ENCODE peak calls at places on chromosomes 12 and 14, in four cellular contexts. N is CD8-positive, alpha-beta T cell; S is HL-60; V is PC-9. H is an unnamed sample.

GRCh38 chr14:76133103-76133502 is 18.6 kb upstream of the GPATCH2L start:
- DNase-seq in N (no peak), S (no peak), V (no peak), H (peak)

GRCh38 chr14:88616697-88617096 is 53.9 kb downstream of the ZC3H14 start:
- DNase-seq in V (no peak), N (no peak), S (no peak), H (no peak)

GRCh38 chr12:17577405-17577804 is 512.6 kb downstream of the RERGL start:
- DNase-seq in S (no peak), N (no peak), V (no peak), H (peak)

GRCh38 chr14:95998656-95999055 is 40.5 kb upstream of the C14orf132 start:
- DNase-seq in S (no peak), N (no peak), V (no peak), H (no peak)

GRCh38 chr12:117490130-117490529 is 128.7 kb upstream of the NOS1 start:
- DNase-seq in S (no peak), V (no peak), N (no peak), H (no peak)

GRCh38 chr12:96078281-96078761 is 42.9 kb upstream of the LTA4H start:
- DNase-seq in S (no peak), V (no peak), N (no peak), H (no peak)

GRCh38 chr12:22525426-22525825 is 18.9 kb downstream of the C2CD5 start:
- DNase-seq in V (no peak), S (no peak), N (no peak), H (no peak)

GRCh38 chr12:61920230-61920629 is 340.0 kb upstream of the USP15 start:
- DNase-seq in S (no peak), N (no peak), V (no peak), H (no peak)

GRCh38 chr14:38121280-38121679 is 86.4 kb upstream of the SSTR1 start:
- DNase-seq in N (no peak), S (no peak), V (no peak), H (no peak)

GRCh38 chr14:99809376-99809775 is 16.2 kb downstream of the EML1 start:
- DNase-seq in V (no peak), S (no peak), N (no peak), H (no peak)

DNA sequence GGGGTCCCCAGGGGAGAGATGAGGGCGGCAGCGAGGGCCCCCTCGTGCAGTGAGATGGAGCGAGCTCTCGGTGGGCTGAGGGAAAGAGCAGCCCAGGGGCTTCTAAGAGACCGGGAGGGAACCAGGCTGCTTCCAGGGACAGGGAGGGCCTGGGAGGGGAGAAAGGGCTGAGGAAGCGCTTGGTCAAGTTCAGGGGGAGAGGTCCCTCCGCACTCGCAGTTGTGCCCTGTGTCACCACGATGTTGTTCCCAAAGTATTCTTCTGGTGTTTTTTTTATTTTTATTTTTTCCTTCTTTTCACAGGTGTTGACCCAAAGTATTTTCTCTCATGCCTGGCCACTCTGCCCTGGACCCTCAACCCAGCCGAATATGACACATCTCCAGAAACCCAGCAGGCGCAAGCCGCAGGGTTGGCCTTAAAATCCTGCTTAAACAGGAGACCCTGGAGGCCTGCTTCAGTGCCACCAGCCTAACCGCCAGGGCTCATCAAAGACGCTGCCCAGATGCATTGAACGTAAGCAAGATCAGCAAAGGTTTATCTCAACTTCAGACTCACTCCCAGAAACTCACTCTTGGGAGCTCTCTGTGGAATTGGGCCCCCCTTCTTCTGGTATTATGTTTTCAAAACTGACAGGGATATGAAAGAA is 16.2 kb downstream of the TNFAIP2 start:
- DNase-seq in S (no peak), N (no peak), V (no peak), H (no peak)
- H3K4me3 ChIP-seq in S (no peak), N (no peak), V (no peak), H (no peak)

GRCh38 chr14:50061664-50062437 is 54.5 kb downstream of the VCPKMT start:
- DNase-seq in N (peak), S (no peak), V (peak), H (peak)
- H3K4me3 ChIP-seq in N (peak), S (no peak), V (peak), H (peak)

GRCh38 chr12:94832780-94833760 is 170.4 kb downstream of the NDUFA12 start:
- DNase-seq in V (no peak), S (no peak), N (no peak), H (no peak)

GRCh38 chr12:94829552-94829951 is 173.9 kb downstream of the NDUFA12 start:
- DNase-seq in N (no peak), V (no peak), S (no peak), H (no peak)

GRCh38 chr12:94831081-94831747 is 172.3 kb downstream of the NDUFA12 start:
- DNase-seq in S (peak), V (no peak), N (no peak), H (peak)

GRCh38 chr12:94834036-94834625 is 169.4 kb downstream of the NDUFA12 start:
- DNase-seq in N (no peak), V (no peak), S (no peak), H (no peak)

DNA sequence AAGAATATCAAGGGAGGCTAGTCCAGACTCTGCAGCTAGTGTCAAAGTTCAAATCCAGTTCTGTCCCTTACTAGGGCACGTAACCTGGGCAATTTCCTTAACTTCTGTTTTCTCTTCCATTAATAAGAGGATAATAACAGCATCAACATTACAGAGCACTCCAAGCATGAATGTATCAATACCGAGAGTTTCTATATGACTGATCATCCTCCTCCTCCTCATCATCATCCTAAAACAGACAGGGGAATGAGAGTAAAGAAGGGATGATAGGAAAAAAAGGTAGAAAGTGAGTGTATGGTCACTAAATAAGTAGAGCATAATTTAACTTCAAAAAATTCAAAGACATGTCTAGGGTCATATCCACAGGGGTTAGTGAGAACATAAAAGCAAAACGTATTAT is 171.4 kb downstream of the NDUFA12 start:
- DNase-seq in N (no peak), V (no peak), S (no peak), H (no peak)
- H3K4me3 ChIP-seq in N (no peak), V (no peak), S (no peak), H (no peak)

GRCh38 chr12:104219361-104219892 is 3.8 kb downstream of the TXNRD1 start:
- DNase-seq in V (peak), S (no peak), N (no peak), H (no peak)

GRCh38 chr12:104213952-104214351 is 1.6 kb upstream of the TXNRD1 start:
- DNase-seq in V (no peak), S (no peak), N (no peak), H (no peak)

GRCh38 chr12:104215638-104216297 is at the start of gene TXNRD1:
- DNase-seq in S (peak), N (peak), V (peak), H (no peak)

GRCh38 chr12:104218935-104219334 is 3.4 kb downstream of the TXNRD1 start:
- DNase-seq in S (no peak), N (no peak), V (peak), H (no peak)

GRCh38 chr12:104216461-104217058 is 981 bp downstream of the TXNRD1 start:
- DNase-seq in V (no peak), N (no peak), S (no peak), H (no peak)
- H3K4me3 ChIP-seq in V (peak), N (peak), S (no peak), H (no peak)

DNA sequence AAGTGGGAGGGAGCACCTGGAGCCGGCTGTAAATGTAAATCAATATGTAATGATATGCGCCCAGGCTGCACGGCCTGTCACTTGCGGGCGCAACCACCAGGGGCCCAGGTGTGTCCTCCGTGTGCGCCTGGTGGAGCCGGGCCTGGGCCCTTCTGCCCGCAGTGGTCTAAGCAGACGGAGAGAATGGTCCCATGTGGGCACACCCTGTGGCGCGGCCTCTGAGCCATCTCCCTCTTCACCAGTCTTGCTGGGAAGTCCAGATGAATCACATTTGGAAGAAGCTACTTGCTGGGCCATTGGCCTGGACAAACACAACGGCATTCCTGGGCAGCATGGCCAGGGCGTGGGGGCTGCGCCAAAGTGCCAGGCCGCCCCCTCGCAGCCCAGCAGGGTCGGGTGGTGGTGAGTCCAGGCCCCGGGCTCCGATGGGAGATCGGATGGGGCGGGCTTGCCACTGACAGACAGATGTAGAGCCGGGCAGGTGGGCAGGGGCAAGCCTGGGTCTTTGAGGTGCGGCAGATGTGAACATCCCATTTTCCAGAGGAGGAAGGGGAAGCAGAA is 193.2 kb upstream of the C14orf180 start:
- DNase-seq in S (no peak), N (no peak), V (no peak), H (no peak)
- H3K4me3 ChIP-seq in S (no peak), N (no peak), V (no peak), H (no peak)

GRCh38 chr12:400828-401227 is 616 bp upstream of the CCDC77 start:
- DNase-seq in N (no peak), S (no peak), V (no peak), H (no peak)
- H3K4me3 ChIP-seq in N (peak), S (peak), V (peak), H (peak)

GRCh38 chr14:103870891-103871595 is 23.7 kb upstream of the PPP1R13B start:
- DNase-seq in N (no peak), V (no peak), S (no peak), H (no peak)

GRCh38 chr14:103869406-103870143 is 22.2 kb upstream of the PPP1R13B start:
- DNase-seq in V (no peak), N (no peak), S (no peak), H (no peak)

GRCh38 chr14:103872492-103873113 is 25.2 kb upstream of the PPP1R13B start:
- DNase-seq in N (no peak), V (no peak), S (no peak), H (no peak)

GRCh38 chr14:103870144-103870876 is 22.9 kb upstream of the PPP1R13B start:
- DNase-seq in S (no peak), V (no peak), N (no peak), H (no peak)

GRCh38 chr14:103871596-103872480 is 24.5 kb upstream of the PPP1R13B start:
- DNase-seq in V (no peak), N (peak), S (no peak), H (peak)
- H3K4me3 ChIP-seq in V (no peak), N (peak), S (no peak), H (peak)